ENCODE peak calls at places on chromosomes 12 and 14, in seven cellular contexts. One of them, this sample, is unnamed.

GRCh38 chr12:111781085-111781658 is 14.4 kb downstream of the ALDH2 start:
- DNase-seq in CD4-positive, alpha-beta memory T cell: no peak
- DNase-seq in lung: no peak
- DNase-seq in PC-9: no peak
- DNase-seq in neural progenitor cell: no peak
- DNase-seq in mesenchymal stem cell: no peak
- DNase-seq in naive thymus-derived CD4-positive, alpha-beta T cell: no peak
- DNase-seq in this sample: no peak

GRCh38 chr12:5428332-5429221 is 3.3 kb upstream of the NTF3 start:
- DNase-seq in PC-9: no peak
- DNase-seq in CD4-positive, alpha-beta memory T cell: no peak
- DNase-seq in neural progenitor cell: peak
- DNase-seq in naive thymus-derived CD4-positive, alpha-beta T cell: no peak
- DNase-seq in mesenchymal stem cell: peak
- DNase-seq in lung: no peak
- DNase-seq in this sample: peak

GRCh38 chr14:81273521-81273920 is 52.8 kb upstream of the GTF2A1 start:
- DNase-seq in naive thymus-derived CD4-positive, alpha-beta T cell: no peak
- DNase-seq in lung: no peak
- DNase-seq in neural progenitor cell: peak
- DNase-seq in CD4-positive, alpha-beta memory T cell: no peak
- DNase-seq in PC-9: no peak
- DNase-seq in mesenchymal stem cell: no peak
- DNase-seq in this sample: no peak

GRCh38 chr14:49766839-49767238 is 1.1 kb upstream of the KLHDC2 start:
- DNase-seq in lung: no peak
- DNase-seq in neural progenitor cell: peak
- DNase-seq in mesenchymal stem cell: no peak
- DNase-seq in PC-9: peak
- DNase-seq in naive thymus-derived CD4-positive, alpha-beta T cell: peak
- DNase-seq in CD4-positive, alpha-beta memory T cell: no peak
- DNase-seq in this sample: no peak

GRCh38 chr14:74350211-74350943 is 2.1 kb downstream of the VRTN start:
- DNase-seq in mesenchymal stem cell: no peak
- DNase-seq in naive thymus-derived CD4-positive, alpha-beta T cell: no peak
- DNase-seq in CD4-positive, alpha-beta memory T cell: no peak
- DNase-seq in PC-9: no peak
- DNase-seq in lung: no peak
- DNase-seq in neural progenitor cell: no peak
- DNase-seq in this sample: no peak

GRCh38 chr12:64390275-64390851 is at the start of gene C12orf56:
- DNase-seq in lung: no peak
- DNase-seq in naive thymus-derived CD4-positive, alpha-beta T cell: peak
- DNase-seq in neural progenitor cell: peak
- DNase-seq in mesenchymal stem cell: no peak
- DNase-seq in PC-9: no peak
- DNase-seq in CD4-positive, alpha-beta memory T cell: no peak
- DNase-seq in this sample: no peak

GRCh38 chr12:49068879-49069506 is 786 bp downstream of the RHEBL1 start:
- DNase-seq in lung: no peak
- DNase-seq in mesenchymal stem cell: no peak
- DNase-seq in PC-9: no peak
- DNase-seq in naive thymus-derived CD4-positive, alpha-beta T cell: no peak
- DNase-seq in CD4-positive, alpha-beta memory T cell: no peak
- DNase-seq in neural progenitor cell: no peak
- DNase-seq in this sample: no peak

GRCh38 chr12:116674643-116675183 is 63.2 kb downstream of the SPRING1 start:
- DNase-seq in mesenchymal stem cell: no peak
- DNase-seq in PC-9: no peak
- DNase-seq in neural progenitor cell: no peak
- DNase-seq in CD4-positive, alpha-beta memory T cell: no peak
- DNase-seq in naive thymus-derived CD4-positive, alpha-beta T cell: no peak
- DNase-seq in lung: no peak
- DNase-seq in this sample: no peak

GRCh38 chr12:124464830-124465229 is 102.6 kb downstream of the NCOR2 start:
- DNase-seq in PC-9: no peak
- DNase-seq in lung: no peak
- DNase-seq in mesenchymal stem cell: no peak
- DNase-seq in CD4-positive, alpha-beta memory T cell: no peak
- DNase-seq in neural progenitor cell: no peak
- DNase-seq in naive thymus-derived CD4-positive, alpha-beta T cell: no peak
- DNase-seq in this sample: no peak

GRCh38 chr12:124466200-124467128 is 100.9 kb downstream of the NCOR2 start:
- DNase-seq in PC-9: no peak
- DNase-seq in CD4-positive, alpha-beta memory T cell: peak
- DNase-seq in lung: peak
- DNase-seq in naive thymus-derived CD4-positive, alpha-beta T cell: peak
- DNase-seq in mesenchymal stem cell: peak
- DNase-seq in neural progenitor cell: no peak
- DNase-seq in this sample: peak

GRCh38 chr12:124463341-124463861 is 104.0 kb downstream of the NCOR2 start:
- DNase-seq in CD4-positive, alpha-beta memory T cell: no peak
- DNase-seq in neural progenitor cell: peak
- DNase-seq in mesenchymal stem cell: no peak
- DNase-seq in naive thymus-derived CD4-positive, alpha-beta T cell: no peak
- DNase-seq in lung: no peak
- DNase-seq in PC-9: no peak
- DNase-seq in this sample: no peak

GRCh38 chr12:124464062-124464461 is 103.3 kb downstream of the NCOR2 start:
- DNase-seq in neural progenitor cell: no peak
- DNase-seq in CD4-positive, alpha-beta memory T cell: no peak
- DNase-seq in mesenchymal stem cell: peak
- DNase-seq in PC-9: no peak
- DNase-seq in lung: no peak
- DNase-seq in naive thymus-derived CD4-positive, alpha-beta T cell: no peak
- DNase-seq in this sample: no peak

DNA sequence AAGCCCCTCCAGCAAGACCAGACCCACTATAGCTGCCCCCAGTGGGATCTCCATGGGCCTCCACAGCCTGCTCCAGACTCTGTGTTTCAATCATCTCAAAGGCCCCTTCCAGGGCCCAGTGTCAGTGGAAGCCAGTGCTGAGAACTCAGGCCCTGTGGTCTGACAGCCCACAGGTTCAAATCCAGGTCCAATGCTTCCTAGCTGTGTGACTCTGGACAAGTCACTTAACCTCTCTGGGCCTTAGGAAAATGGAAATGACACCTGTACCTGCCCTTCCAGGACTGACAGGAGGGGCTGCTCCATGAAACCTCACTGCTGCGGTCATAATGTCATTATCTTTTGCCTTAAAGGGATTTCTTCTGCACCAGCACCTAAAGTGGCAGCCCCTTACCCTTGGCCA is 101.9 kb downstream of the NCOR2 start:
- DNase-seq in lung: no peak
- DNase-seq in mesenchymal stem cell: no peak
- DNase-seq in neural progenitor cell: no peak
- DNase-seq in CD4-positive, alpha-beta memory T cell: no peak
- DNase-seq in naive thymus-derived CD4-positive, alpha-beta T cell: no peak
- DNase-seq in PC-9: no peak
- DNase-seq in this sample: no peak
- H3K4me3 ChIP-seq in lung: no peak
- H3K4me3 ChIP-seq in mesenchymal stem cell: no peak
- H3K4me3 ChIP-seq in neural progenitor cell: no peak
- H3K4me3 ChIP-seq in CD4-positive, alpha-beta memory T cell: peak
- H3K4me3 ChIP-seq in naive thymus-derived CD4-positive, alpha-beta T cell: peak
- H3K4me3 ChIP-seq in PC-9: no peak
- H3K4me3 ChIP-seq in this sample: peak

GRCh38 chr12:54475542-54475941 is 2.1 kb upstream of the GTSF1 start:
- DNase-seq in PC-9: no peak
- DNase-seq in naive thymus-derived CD4-positive, alpha-beta T cell: no peak
- DNase-seq in lung: no peak
- DNase-seq in CD4-positive, alpha-beta memory T cell: no peak
- DNase-seq in mesenchymal stem cell: peak
- DNase-seq in neural progenitor cell: no peak
- DNase-seq in this sample: no peak

GRCh38 chr12:54477259-54477658 is 3.9 kb upstream of the GTSF1 start:
- DNase-seq in lung: no peak
- DNase-seq in PC-9: no peak
- DNase-seq in mesenchymal stem cell: no peak
- DNase-seq in neural progenitor cell: no peak
- DNase-seq in naive thymus-derived CD4-positive, alpha-beta T cell: no peak
- DNase-seq in CD4-positive, alpha-beta memory T cell: no peak
- DNase-seq in this sample: no peak

GRCh38 chr12:54471793-54472192 is 1.6 kb downstream of the GTSF1 start:
- DNase-seq in naive thymus-derived CD4-positive, alpha-beta T cell: no peak
- DNase-seq in mesenchymal stem cell: no peak
- DNase-seq in PC-9: no peak
- DNase-seq in lung: no peak
- DNase-seq in CD4-positive, alpha-beta memory T cell: no peak
- DNase-seq in neural progenitor cell: no peak
- DNase-seq in this sample: no peak

GRCh38 chr12:54478270-54478669 is 4.9 kb upstream of the GTSF1 start:
- DNase-seq in PC-9: no peak
- DNase-seq in neural progenitor cell: no peak
- DNase-seq in naive thymus-derived CD4-positive, alpha-beta T cell: no peak
- DNase-seq in CD4-positive, alpha-beta memory T cell: no peak
- DNase-seq in mesenchymal stem cell: no peak
- DNase-seq in lung: no peak
- DNase-seq in this sample: no peak

GRCh38 chr12:54472494-54473262 is 724 bp downstream of the GTSF1 start:
- DNase-seq in PC-9: no peak
- DNase-seq in mesenchymal stem cell: no peak
- DNase-seq in neural progenitor cell: no peak
- DNase-seq in lung: no peak
- DNase-seq in naive thymus-derived CD4-positive, alpha-beta T cell: no peak
- DNase-seq in CD4-positive, alpha-beta memory T cell: no peak
- DNase-seq in this sample: no peak
- H3K4me3 ChIP-seq in PC-9: no peak
- H3K4me3 ChIP-seq in mesenchymal stem cell: no peak
- H3K4me3 ChIP-seq in neural progenitor cell: no peak
- H3K4me3 ChIP-seq in lung: no peak
- H3K4me3 ChIP-seq in naive thymus-derived CD4-positive, alpha-beta T cell: peak
- H3K4me3 ChIP-seq in CD4-positive, alpha-beta memory T cell: no peak
- H3K4me3 ChIP-seq in this sample: no peak

GRCh38 chr12:59595097-59595496 is 732 bp upstream of the SLC16A7 start:
- DNase-seq in lung: no peak
- DNase-seq in neural progenitor cell: no peak
- DNase-seq in mesenchymal stem cell: no peak
- DNase-seq in PC-9: no peak
- DNase-seq in CD4-positive, alpha-beta memory T cell: no peak
- DNase-seq in naive thymus-derived CD4-positive, alpha-beta T cell: no peak
- DNase-seq in this sample: no peak
- H3K4me3 ChIP-seq in lung: no peak
- H3K4me3 ChIP-seq in neural progenitor cell: peak
- H3K4me3 ChIP-seq in mesenchymal stem cell: no peak
- H3K4me3 ChIP-seq in PC-9: peak
- H3K4me3 ChIP-seq in CD4-positive, alpha-beta memory T cell: peak
- H3K4me3 ChIP-seq in naive thymus-derived CD4-positive, alpha-beta T cell: peak
- H3K4me3 ChIP-seq in this sample: peak

DNA sequence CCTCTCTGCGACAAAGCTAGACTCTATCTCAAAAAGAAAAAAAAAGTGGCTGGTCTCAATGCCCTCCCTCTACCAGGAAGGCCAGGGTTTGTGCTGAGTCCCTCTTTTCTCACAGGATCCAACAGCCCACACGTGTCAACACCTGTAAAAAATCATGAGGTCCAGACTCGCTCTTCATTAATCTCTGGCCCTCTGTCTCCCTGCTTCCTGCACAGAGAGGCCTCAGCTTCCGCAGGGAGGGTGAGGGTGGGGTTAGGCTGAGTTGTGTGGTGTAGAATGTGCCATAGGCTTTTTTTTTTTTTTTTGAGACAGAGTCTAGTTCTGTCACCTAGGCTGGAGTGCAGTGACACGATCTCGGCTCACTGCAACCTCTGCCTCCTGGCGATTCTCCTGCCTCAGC is 6.1 kb downstream of the CFAP73 start:
- DNase-seq in neural progenitor cell: no peak
- DNase-seq in PC-9: no peak
- DNase-seq in CD4-positive, alpha-beta memory T cell: no peak
- DNase-seq in naive thymus-derived CD4-positive, alpha-beta T cell: no peak
- DNase-seq in lung: no peak
- DNase-seq in mesenchymal stem cell: no peak
- DNase-seq in this sample: no peak
- H3K4me3 ChIP-seq in neural progenitor cell: no peak
- H3K4me3 ChIP-seq in PC-9: no peak
- H3K4me3 ChIP-seq in CD4-positive, alpha-beta memory T cell: no peak
- H3K4me3 ChIP-seq in naive thymus-derived CD4-positive, alpha-beta T cell: no peak
- H3K4me3 ChIP-seq in lung: no peak
- H3K4me3 ChIP-seq in mesenchymal stem cell: no peak
- H3K4me3 ChIP-seq in this sample: no peak

DNA sequence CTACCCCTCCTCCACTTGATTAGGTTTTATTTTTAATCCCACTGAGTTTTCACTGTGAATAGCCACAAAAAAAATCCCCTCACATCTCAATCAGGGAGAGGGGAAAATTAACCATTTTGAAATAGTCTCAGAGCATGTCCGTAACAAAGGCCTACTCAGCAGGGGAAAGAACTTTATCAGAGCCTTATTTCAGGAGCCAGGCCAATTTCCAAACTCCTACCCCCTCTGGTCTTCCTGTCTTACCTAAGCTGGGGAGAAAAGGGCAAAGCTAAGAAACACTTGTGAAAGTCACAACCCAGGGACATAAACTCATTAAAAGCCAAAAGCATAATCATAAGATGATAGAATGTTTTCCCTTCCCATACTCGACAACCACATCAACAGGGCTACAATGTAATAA is 260.3 kb upstream of the DIO3 start:
- DNase-seq in PC-9: no peak
- DNase-seq in lung: no peak
- DNase-seq in mesenchymal stem cell: no peak
- DNase-seq in neural progenitor cell: no peak
- DNase-seq in CD4-positive, alpha-beta memory T cell: no peak
- DNase-seq in naive thymus-derived CD4-positive, alpha-beta T cell: no peak
- DNase-seq in this sample: no peak
- H3K4me3 ChIP-seq in PC-9: no peak
- H3K4me3 ChIP-seq in lung: no peak
- H3K4me3 ChIP-seq in mesenchymal stem cell: no peak
- H3K4me3 ChIP-seq in neural progenitor cell: no peak
- H3K4me3 ChIP-seq in CD4-positive, alpha-beta memory T cell: no peak
- H3K4me3 ChIP-seq in naive thymus-derived CD4-positive, alpha-beta T cell: no peak
- H3K4me3 ChIP-seq in this sample: no peak

DNA sequence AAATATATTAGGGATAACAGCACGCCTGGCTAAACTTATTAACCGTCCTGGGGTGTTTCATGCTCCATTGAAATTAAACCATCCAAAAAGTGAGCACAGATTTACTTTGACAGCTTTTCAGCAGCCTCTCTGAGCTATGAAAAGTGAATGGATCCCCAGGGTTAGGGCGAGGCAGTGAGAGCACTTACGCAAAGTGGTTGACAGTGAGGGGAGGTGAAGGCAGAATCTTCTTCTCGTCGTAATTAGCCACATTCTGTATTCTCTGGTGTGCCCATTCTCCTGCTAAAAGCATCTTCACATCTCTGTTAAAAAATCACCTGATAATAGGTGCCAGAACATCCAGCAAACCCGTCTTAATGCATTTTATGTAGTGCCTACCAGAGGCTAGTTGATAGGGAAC is 1.9 kb downstream of the TMTC2 start:
- DNase-seq in PC-9: no peak
- DNase-seq in CD4-positive, alpha-beta memory T cell: no peak
- DNase-seq in mesenchymal stem cell: no peak
- DNase-seq in lung: no peak
- DNase-seq in naive thymus-derived CD4-positive, alpha-beta T cell: no peak
- DNase-seq in neural progenitor cell: peak
- DNase-seq in this sample: no peak
- H3K4me3 ChIP-seq in PC-9: peak
- H3K4me3 ChIP-seq in CD4-positive, alpha-beta memory T cell: no peak
- H3K4me3 ChIP-seq in mesenchymal stem cell: no peak
- H3K4me3 ChIP-seq in lung: no peak
- H3K4me3 ChIP-seq in naive thymus-derived CD4-positive, alpha-beta T cell: no peak
- H3K4me3 ChIP-seq in neural progenitor cell: peak
- H3K4me3 ChIP-seq in this sample: no peak

This sample was measured in Jurkat, Clone E6-1.